ENCODE peak calls at places on chromosomes 6 and 20, in five cellular contexts. T is cardiac muscle cell, L is GM10248, B is fibroblast of mammary gland, G is IMR-90. J is an unnamed sample.

GRCh38 chr6:85390105-85390728 is 59.7 kb upstream of the NT5E start:
- DNase-seq in T (no peak), L (no peak), B (peak), G (peak), J (no peak)

GRCh38 chr20:41392871-41393704 is 26.5 kb upstream of the EMILIN3 start:
- DNase-seq in T (no peak), L (no peak), B (no peak), G (no peak), J (no peak)

GRCh38 chr6:134870677-134871498 is 79.0 kb downstream of the ALDH8A1 start:
- DNase-seq in T (no peak), L (peak), B (peak), G (peak), J (no peak)

GRCh38 chr20:63112491-63113219 is 103.3 kb downstream of the YTHDF1 start:
- DNase-seq in T (no peak), L (no peak), B (no peak), G (no peak), J (peak)

GRCh38 chr6:49430866-49431265 is 32.2 kb downstream of the MMUT start:
- DNase-seq in T (no peak), L (no peak), B (no peak), G (no peak), J (no peak)

GRCh38 chr6:145814035-145814500 is 527 bp downstream of the FBXO30 start:
- DNase-seq in T (peak), L (no peak), B (peak), G (no peak), J (no peak)

GRCh38 chr6:129695373-129696027 is 14.5 kb downstream of the ARHGAP18 start:
- DNase-seq in T (no peak), L (no peak), B (no peak), G (no peak), J (no peak)

GRCh38 chr20:58109126-58109880 is 119.2 kb downstream of the ANKRD60 start:
- DNase-seq in T (no peak), L (no peak), B (peak), G (peak), J (no peak)

GRCh38 chr6:40427196-40427595 is 160.0 kb downstream of the LRFN2 start:
- DNase-seq in T (no peak), L (no peak), B (no peak), G (no peak), J (no peak)

GRCh38 chr6:170032197-170032596 is 258.7 kb downstream of the DLL1 start:
- DNase-seq in T (no peak), L (no peak), B (no peak), G (no peak), J (peak)

GRCh38 chr6:165615629-165616028 is 47.4 kb downstream of the PDE10A start:
- DNase-seq in T (no peak), L (no peak), B (peak), G (peak), J (no peak)

GRCh38 chr6:137214931-137215330 is 4.3 kb downstream of the IFNGR1 start:
- DNase-seq in T (no peak), L (no peak), B (peak), G (no peak), J (no peak)

GRCh38 chr6:131819507-131820228 is 11.8 kb downstream of the ENPP1 start:
- DNase-seq in T (no peak), L (peak), B (peak), G (peak), J (peak)

GRCh38 chr6:160986831-160987230 is 4.7 kb upstream of the MAP3K4 start:
- DNase-seq in T (no peak), L (no peak), B (no peak), G (no peak), J (no peak)

GRCh38 chr6:129338683-129339082 is 371.3 kb downstream of the ARHGAP18 start:
- DNase-seq in T (no peak), L (no peak), B (no peak), G (no peak), J (no peak)

GRCh38 chr6:5782783-5783567 is 223.8 kb downstream of the NRN1 start:
- DNase-seq in T (no peak), L (no peak), B (no peak), G (peak), J (no peak)

GRCh38 chr20:31967830-31968249 is at the start of gene XKR7:
- DNase-seq in T (peak), L (no peak), B (no peak), G (no peak), J (peak)

GRCh38 chr6:158706369-158706982 is 56.6 kb downstream of the SYTL3 start:
- DNase-seq in T (peak), L (no peak), B (peak), G (peak), J (peak)

GRCh38 chr6:66421570-66421969 is 714.5 kb upstream of the EYS start:
- DNase-seq in T (peak), L (no peak), B (no peak), G (no peak), J (peak)
- TF ChIP-seq CTCF in T (peak), L (no peak), B (no peak), G (no peak), J (peak)

GRCh38 chr6:97473979-97474378 is 191.0 kb upstream of the MMS22L start:
- DNase-seq in T (no peak), L (no peak), B (no peak), G (no peak), J (no peak)
- TF ChIP-seq CTCF in T (no peak), L (no peak), B (no peak), G (no peak), J (no peak)

GRCh38 chr6:95819461-95819860 is 196.3 kb upstream of the FUT9 start:
- DNase-seq in T (no peak), L (no peak), B (no peak), G (no peak), J (no peak)

GRCh38 chr6:95815389-95816056 is 200.3 kb upstream of the FUT9 start:
- DNase-seq in T (no peak), L (no peak), B (no peak), G (no peak), J (no peak)

DNA sequence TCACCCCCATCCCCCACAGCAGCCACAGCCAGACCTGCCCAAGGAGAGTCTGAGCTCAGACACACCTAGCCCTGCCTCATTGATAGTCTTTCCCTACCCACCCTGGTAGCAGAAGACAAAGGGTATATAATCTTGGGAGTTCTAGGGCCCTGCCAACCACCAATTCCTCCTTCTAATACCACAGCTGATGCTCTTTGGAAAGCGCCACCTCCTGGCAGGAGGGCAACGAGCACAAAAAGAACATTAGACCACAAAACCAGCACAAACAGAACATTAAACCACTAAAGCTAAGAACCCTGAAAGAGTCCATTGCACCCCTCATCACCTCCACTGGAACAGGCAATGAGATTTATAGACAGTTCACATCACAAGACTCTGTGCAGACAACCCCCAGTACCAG is 195.8 kb upstream of the FUT9 start:
- DNase-seq in T (no peak), L (no peak), B (no peak), G (no peak), J (no peak)
- TF ChIP-seq CTCF in T (no peak), L (peak), B (no peak), G (no peak), J (no peak)

DNA sequence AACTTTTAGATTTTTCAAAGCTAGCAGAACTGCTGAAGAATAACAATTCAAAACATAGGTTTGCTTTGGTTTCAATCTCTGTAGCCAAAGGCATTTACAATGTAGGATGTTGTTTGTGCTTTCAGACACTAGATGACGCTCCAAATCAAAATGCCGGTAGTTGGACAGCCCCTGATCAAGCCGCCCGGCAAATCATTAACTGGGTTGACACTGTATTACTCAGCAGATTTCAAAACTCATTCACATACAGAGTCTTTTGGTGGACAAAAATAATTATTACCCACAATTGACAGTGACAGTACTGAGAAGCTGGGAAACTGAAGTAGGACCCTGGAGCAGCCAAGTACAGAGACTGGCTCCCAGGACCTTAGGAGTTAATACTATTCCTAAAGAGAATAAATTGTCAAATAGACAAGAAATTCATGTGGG is 21.3 kb upstream of the HFE start:
- DNase-seq in T (peak), L (peak), B (peak), G (peak), J (peak)
- TF ChIP-seq CTCF in T (peak), L (peak), B (peak), G (peak), J (peak)

DNA sequence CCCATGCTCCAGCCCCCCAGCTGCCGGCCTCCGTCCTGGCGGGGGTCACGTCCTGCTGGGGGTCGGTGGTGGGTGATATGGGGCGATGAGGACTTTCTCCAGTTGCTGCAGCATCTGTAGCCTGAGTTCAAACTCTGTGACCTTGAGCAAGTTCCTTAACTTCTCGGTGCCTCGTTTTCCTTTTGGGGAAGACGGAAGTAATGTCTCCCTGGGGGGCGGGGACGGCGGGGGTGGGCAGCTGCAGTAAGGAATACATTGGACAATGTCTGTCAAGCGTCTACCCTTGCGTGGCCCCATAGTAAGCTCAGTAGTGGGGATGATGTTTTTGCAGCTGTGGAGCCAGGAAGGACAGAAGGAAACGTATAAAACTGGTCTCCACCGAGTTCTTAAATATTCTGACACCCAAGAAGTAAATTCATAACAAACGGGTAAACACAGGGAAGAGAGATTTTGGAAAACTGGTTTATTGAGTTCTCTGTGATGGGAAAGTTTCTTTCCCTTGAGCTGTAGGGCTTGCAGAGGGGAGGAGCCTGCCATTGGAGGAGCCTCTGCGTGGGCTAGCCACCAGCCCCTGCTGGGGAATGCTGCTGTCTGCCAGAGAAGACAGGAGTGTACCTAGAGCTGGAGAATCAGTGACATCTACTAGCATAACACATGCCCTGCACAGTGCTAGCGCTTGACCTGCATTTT is 1.0 kb upstream of the ACSS1 start:
- DNase-seq in T (no peak), L (no peak), B (no peak), G (peak), J (no peak)
- TF ChIP-seq CTCF in T (no peak), L (no peak), B (no peak), G (no peak), J (no peak)

GRCh38 chr20:60365882-60366281 is 407.7 kb downstream of the CDH26 start:
- DNase-seq in T (no peak), L (no peak), B (no peak), G (no peak), J (no peak)

GRCh38 chr20:60372282-60372681 is 414.1 kb downstream of the CDH26 start:
- DNase-seq in T (no peak), L (no peak), B (no peak), G (no peak), J (no peak)

GRCh38 chr20:60372822-60373221 is 414.6 kb downstream of the CDH26 start:
- DNase-seq in T (no peak), L (no peak), B (no peak), G (no peak), J (no peak)

DNA sequence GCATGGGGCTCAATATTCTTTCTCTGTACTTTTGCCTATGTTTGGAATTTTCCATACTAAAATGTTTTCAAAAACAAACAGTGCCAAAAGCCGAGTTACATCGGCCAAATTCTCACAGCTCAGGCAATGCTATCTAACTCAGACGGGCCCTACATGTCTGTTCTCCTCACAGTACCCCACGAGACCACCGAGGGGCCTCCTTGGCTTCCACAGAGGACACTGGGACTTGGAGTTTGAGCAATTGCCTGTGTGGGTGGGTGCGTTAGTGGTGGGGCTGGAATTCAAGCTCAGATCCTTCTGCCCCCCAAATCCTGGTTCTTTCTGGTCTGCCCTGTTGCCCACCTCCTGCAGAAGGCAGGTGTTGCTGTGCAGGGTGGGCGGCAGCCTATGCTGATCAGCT is 413.2 kb downstream of the CDH26 start:
- DNase-seq in T (no peak), L (no peak), B (no peak), G (no peak), J (no peak)
- TF ChIP-seq CTCF in T (no peak), L (no peak), B (no peak), G (no peak), J (no peak)

GRCh38 chr6:1045239-1045638 is 266.7 kb upstream of the FOXQ1 start:
- DNase-seq in T (no peak), L (no peak), B (no peak), G (no peak), J (no peak)

GRCh38 chr6:1042583-1043457 is 269.1 kb upstream of the FOXQ1 start:
- DNase-seq in T (no peak), L (no peak), B (no peak), G (no peak), J (no peak)

GRCh38 chr6:1043458-1043836 is 268.5 kb upstream of the FOXQ1 start:
- DNase-seq in T (no peak), L (no peak), B (no peak), G (no peak), J (no peak)

GRCh38 chr6:1047926-1048595 is 263.8 kb upstream of the FOXQ1 start:
- DNase-seq in T (no peak), L (no peak), B (no peak), G (no peak), J (no peak)

DNA sequence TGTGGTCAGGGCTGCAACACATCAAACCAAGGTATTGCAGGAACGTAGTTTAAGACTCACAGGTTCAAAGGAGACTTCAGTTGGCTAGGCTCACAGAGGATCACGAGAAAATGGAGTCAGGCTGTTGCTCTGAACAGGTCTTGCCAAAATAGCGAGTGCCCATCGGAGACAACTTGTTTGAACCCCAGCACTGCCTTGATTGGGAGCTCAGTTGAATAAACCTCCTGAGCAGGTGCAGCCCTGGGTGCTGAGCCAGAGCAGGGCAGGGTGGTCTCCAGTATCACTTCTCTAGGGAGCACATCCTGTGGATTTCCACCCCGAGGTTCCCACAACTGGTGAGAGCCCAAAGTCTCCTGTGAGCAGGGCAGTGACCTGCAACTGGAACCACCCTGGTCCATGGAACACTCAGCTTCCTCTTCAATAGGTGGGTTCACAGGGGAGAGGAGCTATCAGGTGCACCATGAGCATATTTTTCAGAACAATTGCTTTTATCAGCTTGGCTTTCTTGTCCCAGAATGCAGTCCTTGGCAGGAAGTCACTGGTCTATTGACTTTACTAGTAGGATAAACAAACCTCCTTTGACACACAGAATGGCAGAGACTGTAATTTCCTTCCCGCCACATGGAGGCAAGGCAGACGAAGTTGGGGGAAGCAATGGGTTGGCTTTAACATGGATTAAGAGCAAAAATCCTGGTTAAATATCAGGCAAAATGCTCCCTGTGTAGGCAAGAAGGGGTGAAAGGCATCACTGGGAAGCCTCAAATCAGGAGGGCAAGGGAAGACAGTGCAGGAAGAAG is 267.7 kb upstream of the FOXQ1 start:
- DNase-seq in T (no peak), L (no peak), B (no peak), G (no peak), J (no peak)
- TF ChIP-seq CTCF in T (no peak), L (no peak), B (no peak), G (no peak), J (no peak)

DNA sequence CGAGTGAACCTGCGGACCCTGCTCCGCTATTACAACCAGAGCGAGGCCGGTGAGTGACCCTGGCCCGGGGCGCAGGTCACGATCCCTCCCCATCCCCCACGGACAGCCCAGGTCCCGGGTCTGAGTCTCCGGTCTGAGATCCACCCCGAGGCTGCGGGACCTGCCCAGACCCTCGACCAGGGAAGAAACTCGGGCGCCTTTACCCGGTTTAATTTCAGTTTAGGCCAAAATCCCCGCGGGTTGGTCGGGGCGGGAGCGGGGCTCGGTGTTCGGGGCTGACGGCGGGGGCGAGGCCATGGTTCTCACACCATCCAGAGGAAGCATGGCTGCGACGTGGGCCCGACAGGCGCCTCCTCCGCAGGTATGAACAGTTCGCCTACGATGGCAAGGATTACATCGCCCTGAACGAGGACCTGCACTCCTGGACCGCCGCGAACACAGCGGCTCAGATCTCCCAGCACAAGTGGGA is 46.9 kb upstream of the TRIM26 start:
- DNase-seq in T (no peak), L (no peak), B (no peak), G (no peak), J (peak)
- TF ChIP-seq CTCF in T (no peak), L (no peak), B (no peak), G (no peak), J (no peak)